ENCODE peak calls at places on chromosomes 2 and 18, in four cellular contexts. D is K562, P is IMR-90, G is HepG2. U is an unnamed sample.

GRCh38 chr2:207475546-207475945 is 54.2 kb upstream of the CREB1 start:
- DNase-seq in P (no peak), G (no peak), D (no peak), U (no peak)

GRCh38 chr2:37872192-37872545 is 52.9 kb upstream of the RMDN2 start:
- DNase-seq in D (no peak), G (no peak), P (no peak), U (no peak)

GRCh38 chr2:8657423-8658062 is 24.3 kb upstream of the ID2 start:
- DNase-seq in G (no peak), P (no peak), D (no peak), U (no peak)

GRCh38 chr2:190456833-190457232 is 48.7 kb downstream of the MFSD6 start:
- DNase-seq in D (no peak), P (peak), G (no peak), U (no peak)

GRCh38 chr18:67476585-67476984 is 39.9 kb downstream of the DSEL start:
- DNase-seq in G (no peak), D (no peak), P (peak), U (no peak)

GRCh38 chr2:4381773-4382172 is 678.4 kb downstream of the DCDC2C start:
- DNase-seq in D (no peak), P (no peak), G (no peak), U (no peak)

GRCh38 chr18:13381907-13382682 is 163.5 kb downstream of the LDLRAD4 start:
- DNase-seq in P (peak), D (no peak), G (no peak), U (peak)

GRCh38 chr2:133918141-133918540 is 335.7 kb upstream of the MGAT5 start:
- DNase-seq in G (no peak), D (no peak), P (no peak), U (no peak)

GRCh38 chr2:73993799-73994543 is 9.3 kb downstream of the TET3 start:
- DNase-seq in P (no peak), D (no peak), G (no peak), U (no peak)

GRCh38 chr2:135030826-135031225 is 16.4 kb downstream of the MAP3K19 start:
- DNase-seq in P (peak), G (peak), D (no peak), U (peak)

GRCh38 chr18:68454511-68455228 is 260.2 kb downstream of the TMX3 start:
- DNase-seq in D (no peak), P (peak), G (no peak), U (no peak)

GRCh38 chr2:43950383-43951008 is 45.3 kb downstream of the LRPPRC start:
- DNase-seq in D (no peak), G (peak), P (peak), U (peak)

GRCh38 chr2:197571622-197572271 is 55.9 kb downstream of the MOB4 start:
- DNase-seq in G (peak), D (no peak), P (peak), U (peak)

GRCh38 chr2:16630463-16630862 is 35.2 kb downstream of the CYRIA start:
- DNase-seq in G (no peak), D (no peak), P (no peak), U (no peak)

GRCh38 chr2:12950957-12951656 is 234.4 kb downstream of the TRIB2 start:
- DNase-seq in P (peak), D (no peak), G (no peak), U (no peak)

GRCh38 chr2:190441564-190441963 is 33.4 kb downstream of the MFSD6 start:
- DNase-seq in D (no peak), G (no peak), P (no peak), U (no peak)

GRCh38 chr2:179340678-179341077 is 76.0 kb upstream of the SESTD1 start:
- DNase-seq in D (no peak), G (peak), P (peak), U (peak)

GRCh38 chr2:105969552-105969951 is 224.5 kb downstream of the UXS1 start:
- DNase-seq in P (no peak), D (no peak), G (peak), U (no peak)

GRCh38 chr2:38274286-38275276 is 102.5 kb downstream of the ATL2 start:
- DNase-seq in D (peak), G (peak), P (peak), U (peak)

GRCh38 chr2:210199186-210199765 is 26.0 kb downstream of the ACADL start:
- DNase-seq in D (peak), G (peak), P (peak), U (no peak)

GRCh38 chr2:66041902-66042657 is 392.8 kb upstream of the MEIS1 start:
- DNase-seq in P (no peak), G (no peak), D (no peak), U (no peak)

GRCh38 chr2:5697554-5697953 is 5.4 kb downstream of the SOX11 start:
- DNase-seq in D (no peak), G (no peak), P (no peak), U (no peak)

GRCh38 chr18:3966985-3967856 is 487.9 kb downstream of the DLGAP1 start:
- DNase-seq in P (peak), D (no peak), G (no peak), U (peak)

GRCh38 chr2:10762651-10763460 is 41.4 kb downstream of the ATP6V1C2 start:
- DNase-seq in D (peak), G (no peak), P (peak), U (no peak)

GRCh38 chr2:217851191-217852020 is 151.4 kb downstream of the TNS1 start:
- DNase-seq in G (no peak), P (peak), D (no peak), U (no peak)

GRCh38 chr2:53568463-53568862 is 199.1 kb upstream of the CHAC2 start:
- DNase-seq in P (peak), G (no peak), D (no peak), U (peak)

GRCh38 chr2:187976259-187976658 is 315.4 kb upstream of the GULP1 start:
- DNase-seq in D (no peak), G (no peak), P (no peak), U (no peak)

GRCh38 chr2:196918927-196919326 is 7.6 kb downstream of the PGAP1 start:
- DNase-seq in P (no peak), D (no peak), G (no peak), U (no peak)

GRCh38 chr18:73365018-73365417 is 497.2 kb upstream of the NETO1 start:
- DNase-seq in G (no peak), D (no peak), P (peak), U (no peak)

GRCh38 chr2:84815146-84815545 is 65.7 kb downstream of the TRABD2A start:
- DNase-seq in P (peak), D (no peak), G (no peak), U (no peak)

GRCh38 chr18:77101410-77102245 is 31.0 kb downstream of the MBP start:
- DNase-seq in G (no peak), P (peak), D (no peak), U (peak)

GRCh38 chr2:134985061-134985460 is 62.2 kb downstream of the MAP3K19 start:
- DNase-seq in P (no peak), D (no peak), G (no peak), U (no peak)

GRCh38 chr18:56696966-56697365 is 45.8 kb downstream of the WDR7 start:
- DNase-seq in P (peak), D (no peak), G (no peak), U (peak)

GRCh38 chr2:137987011-137987410 is 22.7 kb downstream of the HNMT start:
- DNase-seq in G (no peak), P (no peak), D (no peak), U (no peak)

GRCh38 chr2:45264227-45265225 is 255.3 kb upstream of the SIX2 start:
- DNase-seq in D (no peak), G (no peak), P (peak), U (no peak)

DNA sequence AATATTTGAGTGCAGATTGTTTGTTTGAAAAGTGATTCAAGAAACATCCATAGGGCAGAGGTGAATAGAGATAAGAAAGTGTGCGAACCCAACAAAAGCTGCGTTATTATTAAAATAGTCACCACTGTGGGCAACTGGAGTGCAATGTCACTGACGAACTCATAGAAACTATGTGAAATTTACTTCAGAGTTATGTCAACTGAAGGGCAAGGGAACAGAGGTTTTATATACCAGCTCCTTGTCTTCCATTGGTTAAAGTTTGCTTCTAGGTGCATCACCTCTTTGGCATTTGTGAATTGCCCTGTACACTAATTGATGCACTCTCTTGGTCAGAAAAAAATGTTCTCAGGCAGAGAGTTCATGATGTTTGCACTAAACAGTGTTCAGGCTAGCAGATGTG is 110.5 kb upstream of the NYAP2 start:
- DNase-seq in G (no peak), D (no peak), P (peak), U (peak)
- TF ChIP-seq MAZ in G (no peak), D (no peak), P (no peak), U (no peak)

GRCh38 chr2:193141-193552 is 70.7 kb downstream of the SH3YL1 start:
- DNase-seq in G (no peak), P (peak), D (no peak), U (no peak)
- TF ChIP-seq MAZ in G (no peak), P (no peak), D (no peak), U (no peak)

DNA sequence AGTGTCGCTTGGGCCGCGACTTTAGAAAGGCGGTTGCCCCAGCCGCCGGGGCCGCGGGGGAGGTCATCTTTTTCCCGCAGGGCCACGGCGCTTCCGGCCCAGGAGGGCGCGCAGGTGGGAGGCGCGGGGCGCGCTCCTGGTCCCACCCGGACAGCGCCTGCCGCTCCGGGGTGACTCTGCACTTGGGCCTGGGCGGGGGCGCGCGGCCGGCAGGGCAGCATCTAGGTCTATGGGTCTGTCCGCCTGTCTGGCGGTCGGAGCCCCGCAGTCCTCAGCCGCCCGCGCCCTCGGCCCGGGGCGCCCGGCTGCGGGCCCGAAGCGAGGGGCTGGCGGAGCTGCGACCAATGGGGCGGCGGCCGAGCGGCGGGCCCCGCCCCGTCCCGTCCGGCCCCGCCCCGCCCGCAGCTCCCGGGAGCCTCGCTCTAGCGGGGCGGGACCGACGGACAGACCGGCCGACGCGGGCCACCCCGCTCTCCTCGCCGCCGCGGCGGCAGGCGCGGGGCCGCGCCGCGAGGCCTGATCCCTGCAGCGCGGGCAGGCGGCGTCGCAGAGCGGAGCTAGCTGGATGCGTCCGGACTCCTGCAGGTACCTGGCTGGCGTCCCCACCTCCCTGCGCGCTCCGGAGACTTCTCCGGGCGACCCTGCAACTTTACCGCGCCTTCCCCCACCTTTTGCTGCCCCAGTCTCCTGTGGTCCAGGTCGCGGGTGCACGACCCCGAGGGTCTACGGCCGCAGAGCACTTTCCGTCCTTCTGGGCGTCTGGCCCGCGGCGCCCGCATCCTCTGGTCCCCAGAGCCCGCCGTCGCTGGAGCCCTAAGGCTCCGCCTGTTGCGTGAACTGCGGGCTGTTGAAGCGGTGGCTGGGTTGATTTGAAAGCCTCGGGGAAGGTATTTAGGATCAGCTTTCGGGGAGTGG is at the start of gene KCNS3:
- DNase-seq in G (no peak), P (peak), D (peak), U (peak)
- TF ChIP-seq MAZ in G (no peak), P (no peak), D (no peak), U (no peak)

GRCh38 chr2:241821460-241822263 is 12.7 kb downstream of the NEU4 start:
- DNase-seq in G (no peak), P (no peak), D (no peak), U (no peak)
- TF ChIP-seq MAZ in G (no peak), P (no peak), D (no peak), U (no peak)

GRCh38 chr2:136135924-136136906 is 18.3 kb upstream of the CXCR4 start:
- DNase-seq in G (no peak), P (no peak), D (no peak), U (no peak)
- TF ChIP-seq MAZ in G (no peak), P (no peak), D (no peak), U (no peak)

DNA sequence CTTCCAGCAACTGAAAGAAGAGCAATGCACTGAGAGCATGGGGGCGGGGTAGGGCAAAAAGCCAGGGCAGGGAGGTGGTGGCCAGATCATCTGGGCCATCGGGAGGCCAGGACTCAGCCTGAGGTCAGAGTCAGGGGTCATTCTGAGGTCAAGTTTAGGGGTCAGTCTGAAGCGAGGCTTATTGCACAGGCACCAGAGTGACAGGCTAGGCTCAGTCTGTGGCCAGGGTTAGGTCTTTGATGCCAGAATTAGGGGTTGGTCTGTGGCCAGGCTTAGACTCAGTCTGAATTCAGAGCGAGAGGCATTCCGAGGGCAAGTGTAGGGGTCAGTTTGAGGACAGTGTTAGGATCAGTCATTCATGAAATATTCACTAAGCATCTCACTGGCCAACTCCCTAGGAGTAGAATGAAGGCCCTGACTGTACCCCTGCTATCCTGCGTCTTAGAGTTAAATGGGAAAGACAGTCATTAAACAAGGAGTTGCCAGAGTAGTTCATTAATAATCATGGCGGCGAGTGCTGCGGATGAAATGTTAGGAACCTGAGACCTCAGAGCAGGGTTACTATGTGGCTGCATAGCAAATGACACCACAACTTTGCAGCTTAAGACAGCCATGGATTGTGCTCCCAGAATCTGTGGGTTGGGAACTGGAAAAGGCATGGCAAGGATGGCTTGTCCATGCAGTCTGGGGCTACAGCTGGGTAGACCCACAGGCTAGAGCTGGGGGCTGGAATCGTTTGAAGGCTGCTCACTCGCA is 198.7 kb downstream of the CYP26B1 start:
- DNase-seq in G (no peak), D (no peak), P (peak), U (no peak)
- TF ChIP-seq MAZ in G (no peak), D (no peak), P (no peak), U (no peak)